ENCODE peak calls at places on chromosomes 5 and 9, in four cellular contexts. Z is K562, K is HCT116, B is H1. J is an unnamed sample.

GRCh38 chr5:177351392-177352329 is at the start of gene LMAN2:
- DNase-seq in K (peak; percentile 93), B (peak; percentile 80), Z (peak; percentile 96), J (peak; percentile 77)

GRCh38 chr5:112637343-112637742 is 100.3 kb upstream of the APC start:
- DNase-seq in Z (no peak), K (no peak), B (no peak), J (no peak)

GRCh38 chr9:16930578-16930977 is 60.1 kb upstream of the BNC2 start:
- DNase-seq in K (no peak), B (no peak), Z (no peak), J (no peak)

GRCh38 chr5:120463026-120463770 is 902 bp upstream of the PRR16 start:
- DNase-seq in Z (no peak), K (no peak), B (no peak), J (no peak)

GRCh38 chr5:109945097-109945678 is 255.5 kb downstream of the MAN2A1 start:
- DNase-seq in K (no peak), Z (no peak), B (no peak), J (no peak)

GRCh38 chr5:14240366-14240765 is 97.2 kb downstream of the TRIO start:
- DNase-seq in B (no peak), K (no peak), Z (no peak), J (no peak)

GRCh38 chr5:173453167-173453566 is 125.0 kb upstream of the STC2 start:
- DNase-seq in B (no peak), Z (no peak), K (no peak), J (no peak)

GRCh38 chr9:106286249-106286648 is 576.7 kb upstream of the ZNF462 start:
- DNase-seq in K (no peak), B (peak; percentile 17), Z (no peak), J (peak; percentile 70)

GRCh38 chr5:158287643-158288228 is 428.8 kb upstream of the CLINT1 start:
- DNase-seq in K (no peak), B (no peak), Z (no peak), J (no peak)

GRCh38 chr5:69415584-69415958 is 655 bp downstream of the MARVELD2 start:
- DNase-seq in Z (no peak), K (peak; percentile 7), B (no peak), J (no peak)

GRCh38 chr9:33044162-33044673 is 19.1 kb downstream of the DNAJA1 start:
- DNase-seq in B (peak; percentile 38), Z (no peak), K (no peak), J (peak; percentile 72)

GRCh38 chr5:8981016-8981415 is 564.9 kb downstream of the SEMA5A start:
- DNase-seq in K (no peak), Z (no peak), B (no peak), J (no peak)

GRCh38 chr5:179553875-179554274 is 3.5 kb downstream of the RUFY1 start:
- DNase-seq in B (no peak), K (no peak), Z (no peak), J (no peak)

GRCh38 chr5:135025730-135026644 is 8.0 kb downstream of the PITX1 start:
- DNase-seq in Z (no peak), B (no peak), K (no peak), J (no peak)

GRCh38 chr5:177496111-177497010 is 1.0 kb downstream of the PDLIM7 start:
- DNase-seq in K (peak; percentile 44), B (no peak), Z (peak; percentile 89), J (peak; percentile 85)

GRCh38 chr9:5652810-5653209 is 23.9 kb downstream of the RIC1 start:
- DNase-seq in B (no peak), Z (no peak), K (no peak), J (no peak)

GRCh38 chr5:96144289-96144688 is 182.6 kb upstream of the ELL2 start:
- DNase-seq in Z (no peak), B (peak; percentile 31), K (no peak), J (peak; percentile 16)
- TF ChIP-seq ZNF274 in Z (no peak), B (no peak), K (no peak), J (no peak)

GRCh38 chr5:51859624-51860023 is 476.4 kb downstream of the ISL1 start:
- DNase-seq in B (no peak), K (no peak), Z (no peak), J (no peak)

GRCh38 chr5:51860532-51861018 is 477.3 kb downstream of the ISL1 start:
- DNase-seq in K (peak; percentile 2), B (no peak), Z (no peak), J (no peak)
- H3K4me1 ChIP-seq in K (peaks cover 7% of the 10 kb centered on the region), B (no peaks in the 10 kb centered on the region), Z (no peaks in the 10 kb centered on the region), J (no peaks in the 10 kb centered on the region)

GRCh38 chr5:132820162-132820754 is 7.2 kb downstream of the SOWAHA start:
- DNase-seq in K (peak; percentile 81), Z (peak; percentile 91), B (peak; percentile 75), J (peak; percentile 78)

GRCh38 chr5:132821350-132821749 is 8.2 kb downstream of the SOWAHA start:
- DNase-seq in K (no peak), Z (no peak), B (no peak), J (no peak)

GRCh38 chr5:132821791-132822190 is 8.7 kb downstream of the SHROOM1 start:
- DNase-seq in K (no peak), Z (no peak), B (no peak), J (no peak)

GRCh38 chr5:132816554-132816953 is 3.5 kb downstream of the SOWAHA start:
- DNase-seq in Z (no peak), B (no peak), K (no peak), J (no peak)

GRCh38 chr5:132819468-132819867 is 6.4 kb downstream of the SOWAHA start:
- DNase-seq in Z (no peak), K (no peak), B (no peak), J (no peak)
- H3K9ac ChIP-seq in Z (no peak overlapping the region), K (no peak overlapping the region), B (no peak overlapping the region), J (no peak overlapping the region)

DNA sequence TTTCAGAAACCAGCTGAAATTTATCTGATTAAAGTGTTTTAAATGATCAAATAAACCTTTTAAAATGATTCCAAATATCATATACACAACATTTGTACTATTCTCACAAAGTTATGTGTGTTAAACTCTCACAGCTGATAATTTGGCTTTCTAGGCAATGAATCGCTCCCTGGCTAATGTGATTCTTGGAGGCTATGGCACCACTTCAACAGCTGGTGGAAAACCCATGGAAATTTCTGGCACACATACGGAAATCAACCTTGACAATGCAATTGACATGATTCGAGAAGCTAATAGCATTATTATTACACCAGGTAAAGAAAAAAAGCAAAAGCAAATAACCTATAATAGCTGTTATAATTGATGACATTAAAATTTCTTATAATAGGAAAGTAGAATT is 72.4 kb downstream of the NNT start:
- DNase-seq in K (no peak), Z (no peak), B (no peak), J (no peak)
- TF ChIP-seq ZNF274 in K (no peak), Z (no peak), B (no peak), J (no peak)

GRCh38 chr9:27473135-27473534 is 51.0 kb upstream of the IFNK start:
- DNase-seq in Z (peak; percentile 33), B (no peak), K (no peak), J (no peak)
- H3K4me1 ChIP-seq in Z (peaks cover 9% of the 10 kb centered on the region), B (peaks cover 13% of the 10 kb centered on the region), K (no peaks in the 10 kb centered on the region), J (peaks cover 4% of the 10 kb centered on the region)

J was measured in NT2/D1.